ENCODE peak calls at places on chromosome 19, in seven cellular contexts. T is mucosa of gallbladder; O is heart left ventricle; L is activated T-helper 2 cell treated with anti-CD3 and anti-CD28 coated beads, Interferon-gamma antibody, Interleukin-2, Interleukin-4, amounts not matched to agents 10 μg/mL and 5 μg/mL and 100 μg/mL, durations not matched to agents 14 hours and 24 hours and 36 hours; H is NCI-H748 treated with DMSO at 0.1 percent for 48 hours; Y is H54; U is iPS-NIHi11. B is an unnamed sample.

GRCh38 chr19:29503785-29504184 is 22.0 kb upstream of the VSTM2B start:
- DNase-seq in T (no peak), O (no peak), L (no peak), H (no peak), Y (no peak), U (no peak), B (no peak)

GRCh38 chr19:9819590-9819898 is 665 bp upstream of the FBXL12 start:
- DNase-seq in T (no peak), O (no peak), L (no peak), H (no peak), Y (peak), U (no peak), B (no peak)

GRCh38 chr19:27748551-27749152 is 1464.3 kb downstream of the UQCRFS1 start:
- DNase-seq in T (no peak), O (no peak), L (no peak), H (no peak), Y (no peak), U (no peak), B (no peak)

GRCh38 chr19:4896372-4896771 is 6.3 kb downstream of the ARRDC5 start:
- DNase-seq in T (no peak), O (no peak), L (no peak), H (no peak), Y (peak), U (peak), B (no peak)

GRCh38 chr19:34269968-34270621 is 15.7 kb downstream of the GARRE1 start:
- DNase-seq in T (peak), O (peak), L (peak), H (no peak), Y (peak), U (peak), B (no peak)

GRCh38 chr19:34308381-34309367 is 54.3 kb downstream of the GARRE1 start:
- DNase-seq in T (no peak), O (no peak), L (no peak), H (no peak), Y (no peak), U (no peak), B (no peak)

GRCh38 chr19:58212336-58213074 is 16.2 kb upstream of the ZNF544 start:
- DNase-seq in T (no peak), O (no peak), L (no peak), H (no peak), Y (no peak), U (no peak), B (no peak)

GRCh38 chr19:12453495-12453894 is 12.7 kb upstream of the ZNF443 start:
- DNase-seq in T (peak), O (no peak), L (no peak), H (peak), Y (no peak), U (no peak), B (no peak)

GRCh38 chr19:45216677-45217076 is 28.5 kb downstream of the EXOC3L2 start:
- DNase-seq in T (no peak), O (no peak), L (no peak), H (no peak), Y (no peak), U (no peak), B (no peak)

GRCh38 chr19:48630289-48631036 is 6.7 kb downstream of the DBP start:
- DNase-seq in T (peak), O (peak), L (no peak), H (no peak), Y (no peak), U (no peak), B (peak)

GRCh38 chr19:5314907-5315298 is 25.7 kb downstream of the PTPRS start:
- DNase-seq in T (no peak), O (no peak), L (no peak), H (no peak), Y (no peak), U (no peak), B (no peak)

GRCh38 chr19:42369433-42370067 is 20.5 kb downstream of the CNFN start:
- DNase-seq in T (no peak), O (no peak), L (no peak), H (no peak), Y (no peak), U (no peak), B (no peak)

GRCh38 chr19:12939292-12939606 is 840 bp downstream of the CALR start:
- DNase-seq in T (no peak), O (no peak), L (no peak), H (no peak), Y (no peak), U (no peak), B (no peak)

GRCh38 chr19:1173160-1173844 is 766 bp downstream of the SBNO2 start:
- DNase-seq in T (no peak), O (no peak), L (no peak), H (no peak), Y (no peak), U (peak), B (no peak)

GRCh38 chr19:33767898-33768413 is 28.7 kb upstream of the KCTD15 start:
- DNase-seq in T (no peak), O (no peak), L (no peak), H (no peak), Y (peak), U (peak), B (peak)

GRCh38 chr19:824885-825284 is 2.8 kb upstream of the AZU1 start:
- DNase-seq in T (no peak), O (no peak), L (no peak), H (no peak), Y (no peak), U (no peak), B (no peak)

GRCh38 chr19:34188388-34188787 is 16.1 kb downstream of the LSM14A start:
- DNase-seq in T (no peak), O (no peak), L (no peak), H (no peak), Y (no peak), U (no peak), B (no peak)

GRCh38 chr19:50772408-50773311 is 2.4 kb downstream of the GPR32 start:
- DNase-seq in T (no peak), O (no peak), L (no peak), H (peak), Y (no peak), U (no peak), B (no peak)

GRCh38 chr19:14053032-14053431 is 8.8 kb downstream of the PALM3 start:
- DNase-seq in T (no peak), O (no peak), L (no peak), H (no peak), Y (no peak), U (no peak), B (no peak)